ENCODE peak calls at places on chromosomes 16 and 17, in seven cellular contexts. U, A, T, B, S, Z and W are unnamed samples.

GRCh38 chr17:2871720-2872119 is 75.5 kb downstream of the RAP1GAP2 start:
- DNase-seq in S (no peak), A (no peak), Z (no peak), B (no peak), T (no peak), U (no peak), W (no peak)

GRCh38 chr17:67605259-67605912 is 112.3 kb upstream of the NOL11 start:
- DNase-seq in A (no peak), Z (peak), T (no peak), S (peak), U (peak), B (peak), W (peak)

GRCh38 chr17:50604470-50604869 is 30.2 kb upstream of the ABCC3 start:
- DNase-seq in U (peak), B (peak), A (no peak), T (no peak), S (peak), Z (peak), W (peak)

GRCh38 chr16:1823821-1824220 is 2.8 kb downstream of the HAGH start:
- DNase-seq in U (no peak), T (no peak), S (peak), B (no peak), A (no peak), Z (peak), W (peak)

GRCh38 chr17:77322534-77323412 is 182.0 kb downstream of the SEC14L1 start:
- DNase-seq in S (peak), A (peak), U (peak), B (peak), T (no peak), Z (peak), W (peak)

GRCh38 chr16:87806608-87807546 is 41.1 kb upstream of the KLHDC4 start:
- DNase-seq in T (peak), B (peak), A (peak), U (no peak), S (peak), Z (peak), W (peak)

GRCh38 chr16:61042736-61043135 is 993.5 kb downstream of the CDH8 start:
- DNase-seq in B (no peak), U (no peak), A (no peak), S (no peak), Z (no peak), T (no peak), W (peak)

GRCh38 chr16:65532218-65532617 is 410.4 kb upstream of the CDH11 start:
- DNase-seq in B (no peak), S (no peak), Z (no peak), T (no peak), U (no peak), A (no peak), W (no peak)

GRCh38 chr17:19940722-19941464 is 36.7 kb downstream of the AKAP10 start:
- DNase-seq in A (no peak), S (peak), U (no peak), T (no peak), Z (peak), B (no peak), W (peak)

GRCh38 chr16:30096862-30097563 is 1.0 kb upstream of the YPEL3 start:
- DNase-seq in T (no peak), A (no peak), U (no peak), S (no peak), B (no peak), Z (no peak), W (no peak)
- H3K4me3 ChIP-seq in T (no peak), A (peak), U (peak), S (no peak), B (no peak), Z (no peak), W (no peak)

GRCh38 chr16:56931769-56932587 is at the start of gene HERPUD1:
- DNase-seq in Z (peak), A (peak), B (peak), T (peak), S (peak), U (peak), W (peak)
- TF ChIP-seq CTCF in Z (peak), A (peak), B (no peak), T (no peak), S (no peak), U (no peak), W (peak)

DNA sequence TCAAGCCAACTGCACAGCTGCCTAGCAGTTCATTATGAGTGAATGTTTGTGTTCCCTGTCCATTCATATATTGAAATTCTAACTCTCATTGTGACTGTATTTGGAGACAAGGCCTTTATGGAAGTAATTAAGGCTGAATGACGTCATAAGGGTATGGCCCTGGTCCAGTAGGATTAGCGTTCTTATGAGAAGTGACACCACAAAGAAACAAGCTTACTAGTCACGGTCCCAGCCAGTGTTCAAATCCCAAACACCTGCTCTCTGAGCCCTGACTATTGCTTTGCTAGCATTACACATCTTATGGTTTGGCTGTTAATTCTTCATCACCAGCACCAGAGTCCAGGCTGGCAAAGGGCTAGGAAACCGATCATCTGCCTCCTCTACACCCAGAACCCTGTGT is 2.2 kb downstream of the ZNF668 start:
- DNase-seq in S (peak), T (no peak), U (no peak), A (no peak), B (no peak), Z (peak), W (peak)
- H3K4me3 ChIP-seq in S (peak), T (peak), U (no peak), A (peak), B (no peak), Z (peak), W (peak)

DNA sequence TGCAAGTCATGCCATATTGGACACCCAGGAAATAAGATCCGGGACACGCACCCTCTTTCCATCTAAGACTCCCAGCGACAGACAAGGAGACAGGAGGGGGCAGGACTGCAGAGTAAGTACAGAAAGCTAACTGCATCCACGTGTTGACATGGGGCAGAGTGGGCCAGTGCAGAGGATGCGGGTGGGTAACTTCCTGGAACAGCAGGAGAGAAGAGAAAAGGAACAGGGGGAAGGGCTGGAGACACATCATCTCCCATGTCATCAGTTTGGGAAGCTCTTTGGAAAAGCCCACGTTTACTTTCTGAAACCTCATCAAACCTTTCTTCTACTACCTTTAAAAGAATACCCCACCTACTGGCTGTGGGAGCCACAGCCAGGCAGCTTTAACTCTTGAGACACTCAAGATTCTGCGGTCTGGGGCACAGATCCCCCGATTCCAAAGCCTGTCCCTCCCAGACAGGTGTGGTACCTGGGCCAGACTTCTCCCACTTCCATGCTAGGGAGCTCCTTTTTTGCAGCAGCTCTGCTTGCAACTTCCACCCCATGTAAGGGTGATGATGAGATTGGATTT is 273.5 kb upstream of the RPL38 start:
- DNase-seq in S (no peak), Z (no peak), B (no peak), A (no peak), U (no peak), T (no peak), W (no peak)
- TF ChIP-seq CTCF in S (no peak), Z (no peak), B (no peak), A (no peak), U (no peak), T (no peak), W (no peak)